ENCODE peak calls at places on chromosomes 1 and 21, in nine cellular contexts. One of them, this sample, is unnamed.

GRCh38 chr1:157154940-157155514 is 16.8 kb upstream of the ETV3 start:
- DNase-seq in COR-L47: no peak
- DNase-seq in stimulated activated CD8-positive, alpha-beta memory T cell treated with anti-CD3 and anti-CD28 coated beads, Interleukin-2, amount 100 ng/mL, for 48 hours: no peak
- DNase-seq in GM13976: no peak
- DNase-seq in cardiac muscle cell: peak
- DNase-seq in GM12864: no peak
- DNase-seq in central memory CD4-positive, alpha-beta T cell: no peak
- DNase-seq in stimulated activated CD4-positive, alpha-beta T cell treated with anti-CD3 and anti-CD28 coated beads, Interleukin-1b, Interleukin-23, amount 100 ng/mL, for 48 hours: no peak
- DNase-seq in posterior vena cava: no peak
- DNase-seq in this sample: no peak

GRCh38 chr1:31674626-31675025 is 29.2 kb downstream of the COL16A1 start:
- DNase-seq in cardiac muscle cell: no peak
- DNase-seq in stimulated activated CD8-positive, alpha-beta memory T cell treated with anti-CD3 and anti-CD28 coated beads, Interleukin-2, amount 100 ng/mL, for 48 hours: no peak
- DNase-seq in central memory CD4-positive, alpha-beta T cell: no peak
- DNase-seq in COR-L47: no peak
- DNase-seq in stimulated activated CD4-positive, alpha-beta T cell treated with anti-CD3 and anti-CD28 coated beads, Interleukin-1b, Interleukin-23, amount 100 ng/mL, for 48 hours: no peak
- DNase-seq in GM13976: no peak
- DNase-seq in GM12864: no peak
- DNase-seq in posterior vena cava: no peak
- DNase-seq in this sample: no peak

GRCh38 chr1:229158317-229159294 is 112.3 kb upstream of the RAB4A start:
- DNase-seq in GM13976: no peak
- DNase-seq in stimulated activated CD8-positive, alpha-beta memory T cell treated with anti-CD3 and anti-CD28 coated beads, Interleukin-2, amount 100 ng/mL, for 48 hours: no peak
- DNase-seq in stimulated activated CD4-positive, alpha-beta T cell treated with anti-CD3 and anti-CD28 coated beads, Interleukin-1b, Interleukin-23, amount 100 ng/mL, for 48 hours: no peak
- DNase-seq in central memory CD4-positive, alpha-beta T cell: no peak
- DNase-seq in GM12864: no peak
- DNase-seq in posterior vena cava: no peak
- DNase-seq in cardiac muscle cell: no peak
- DNase-seq in COR-L47: no peak
- DNase-seq in this sample: no peak

GRCh38 chr1:47460456-47460855 is 22.6 kb downstream of the FOXD2 start:
- DNase-seq in cardiac muscle cell: no peak
- DNase-seq in stimulated activated CD8-positive, alpha-beta memory T cell treated with anti-CD3 and anti-CD28 coated beads, Interleukin-2, amount 100 ng/mL, for 48 hours: no peak
- DNase-seq in COR-L47: no peak
- DNase-seq in stimulated activated CD4-positive, alpha-beta T cell treated with anti-CD3 and anti-CD28 coated beads, Interleukin-1b, Interleukin-23, amount 100 ng/mL, for 48 hours: no peak
- DNase-seq in central memory CD4-positive, alpha-beta T cell: no peak
- DNase-seq in GM13976: no peak
- DNase-seq in posterior vena cava: no peak
- DNase-seq in GM12864: no peak
- DNase-seq in this sample: no peak

GRCh38 chr1:76137746-76138145 is 63.2 kb downstream of the ST6GALNAC3 start:
- DNase-seq in posterior vena cava: no peak
- DNase-seq in central memory CD4-positive, alpha-beta T cell: no peak
- DNase-seq in stimulated activated CD8-positive, alpha-beta memory T cell treated with anti-CD3 and anti-CD28 coated beads, Interleukin-2, amount 100 ng/mL, for 48 hours: no peak
- DNase-seq in COR-L47: no peak
- DNase-seq in GM13976: no peak
- DNase-seq in stimulated activated CD4-positive, alpha-beta T cell treated with anti-CD3 and anti-CD28 coated beads, Interleukin-1b, Interleukin-23, amount 100 ng/mL, for 48 hours: no peak
- DNase-seq in GM12864: no peak
- DNase-seq in cardiac muscle cell: no peak
- DNase-seq in this sample: no peak

GRCh38 chr1:66521736-66522365 is 12.1 kb upstream of the SGIP1 start:
- DNase-seq in GM12864: no peak
- DNase-seq in cardiac muscle cell: no peak
- DNase-seq in central memory CD4-positive, alpha-beta T cell: no peak
- DNase-seq in COR-L47: no peak
- DNase-seq in stimulated activated CD8-positive, alpha-beta memory T cell treated with anti-CD3 and anti-CD28 coated beads, Interleukin-2, amount 100 ng/mL, for 48 hours: no peak
- DNase-seq in GM13976: no peak
- DNase-seq in stimulated activated CD4-positive, alpha-beta T cell treated with anti-CD3 and anti-CD28 coated beads, Interleukin-1b, Interleukin-23, amount 100 ng/mL, for 48 hours: no peak
- DNase-seq in posterior vena cava: no peak
- DNase-seq in this sample: no peak

GRCh38 chr1:41739061-41739955 is 179.4 kb downstream of the HIVEP3 start:
- DNase-seq in stimulated activated CD4-positive, alpha-beta T cell treated with anti-CD3 and anti-CD28 coated beads, Interleukin-1b, Interleukin-23, amount 100 ng/mL, for 48 hours: peak
- DNase-seq in COR-L47: no peak
- DNase-seq in stimulated activated CD8-positive, alpha-beta memory T cell treated with anti-CD3 and anti-CD28 coated beads, Interleukin-2, amount 100 ng/mL, for 48 hours: peak
- DNase-seq in central memory CD4-positive, alpha-beta T cell: peak
- DNase-seq in posterior vena cava: peak
- DNase-seq in GM13976: peak
- DNase-seq in GM12864: no peak
- DNase-seq in cardiac muscle cell: no peak
- DNase-seq in this sample: peak

GRCh38 chr21:27647921-27648320 is 681.0 kb upstream of the ADAMTS5 start:
- DNase-seq in cardiac muscle cell: no peak
- DNase-seq in stimulated activated CD8-positive, alpha-beta memory T cell treated with anti-CD3 and anti-CD28 coated beads, Interleukin-2, amount 100 ng/mL, for 48 hours: no peak
- DNase-seq in GM13976: no peak
- DNase-seq in COR-L47: no peak
- DNase-seq in posterior vena cava: no peak
- DNase-seq in GM12864: no peak
- DNase-seq in central memory CD4-positive, alpha-beta T cell: no peak
- DNase-seq in stimulated activated CD4-positive, alpha-beta T cell treated with anti-CD3 and anti-CD28 coated beads, Interleukin-1b, Interleukin-23, amount 100 ng/mL, for 48 hours: no peak
- DNase-seq in this sample: no peak

GRCh38 chr21:31370893-31371652 is 27.0 kb upstream of the TIAM1 start:
- DNase-seq in posterior vena cava: no peak
- DNase-seq in GM13976: no peak
- DNase-seq in central memory CD4-positive, alpha-beta T cell: no peak
- DNase-seq in stimulated activated CD8-positive, alpha-beta memory T cell treated with anti-CD3 and anti-CD28 coated beads, Interleukin-2, amount 100 ng/mL, for 48 hours: no peak
- DNase-seq in stimulated activated CD4-positive, alpha-beta T cell treated with anti-CD3 and anti-CD28 coated beads, Interleukin-1b, Interleukin-23, amount 100 ng/mL, for 48 hours: no peak
- DNase-seq in COR-L47: no peak
- DNase-seq in GM12864: no peak
- DNase-seq in cardiac muscle cell: no peak
- DNase-seq in this sample: no peak

GRCh38 chr1:215710340-215710971 is 143.4 kb downstream of the KCTD3 start:
- DNase-seq in central memory CD4-positive, alpha-beta T cell: no peak
- DNase-seq in posterior vena cava: no peak
- DNase-seq in stimulated activated CD8-positive, alpha-beta memory T cell treated with anti-CD3 and anti-CD28 coated beads, Interleukin-2, amount 100 ng/mL, for 48 hours: no peak
- DNase-seq in GM13976: peak
- DNase-seq in stimulated activated CD4-positive, alpha-beta T cell treated with anti-CD3 and anti-CD28 coated beads, Interleukin-1b, Interleukin-23, amount 100 ng/mL, for 48 hours: no peak
- DNase-seq in cardiac muscle cell: peak
- DNase-seq in COR-L47: peak
- DNase-seq in GM12864: peak
- DNase-seq in this sample: no peak

GRCh38 chr1:167474191-167474641 is 44.1 kb downstream of the CD247 start:
- DNase-seq in cardiac muscle cell: no peak
- DNase-seq in COR-L47: no peak
- DNase-seq in GM12864: no peak
- DNase-seq in posterior vena cava: no peak
- DNase-seq in GM13976: no peak
- DNase-seq in central memory CD4-positive, alpha-beta T cell: peak
- DNase-seq in stimulated activated CD4-positive, alpha-beta T cell treated with anti-CD3 and anti-CD28 coated beads, Interleukin-1b, Interleukin-23, amount 100 ng/mL, for 48 hours: peak
- DNase-seq in stimulated activated CD8-positive, alpha-beta memory T cell treated with anti-CD3 and anti-CD28 coated beads, Interleukin-2, amount 100 ng/mL, for 48 hours: no peak
- DNase-seq in this sample: peak

GRCh38 chr1:9793291-9793690 is 30.5 kb downstream of the CLSTN1 start:
- DNase-seq in posterior vena cava: no peak
- DNase-seq in COR-L47: no peak
- DNase-seq in stimulated activated CD8-positive, alpha-beta memory T cell treated with anti-CD3 and anti-CD28 coated beads, Interleukin-2, amount 100 ng/mL, for 48 hours: no peak
- DNase-seq in GM13976: no peak
- DNase-seq in cardiac muscle cell: no peak
- DNase-seq in central memory CD4-positive, alpha-beta T cell: no peak
- DNase-seq in GM12864: no peak
- DNase-seq in stimulated activated CD4-positive, alpha-beta T cell treated with anti-CD3 and anti-CD28 coated beads, Interleukin-1b, Interleukin-23, amount 100 ng/mL, for 48 hours: no peak
- DNase-seq in this sample: no peak

GRCh38 chr1:198132060-198132781 is 24.6 kb upstream of the NEK7 start:
- DNase-seq in cardiac muscle cell: no peak
- DNase-seq in stimulated activated CD4-positive, alpha-beta T cell treated with anti-CD3 and anti-CD28 coated beads, Interleukin-1b, Interleukin-23, amount 100 ng/mL, for 48 hours: no peak
- DNase-seq in COR-L47: no peak
- DNase-seq in central memory CD4-positive, alpha-beta T cell: no peak
- DNase-seq in GM12864: peak
- DNase-seq in GM13976: peak
- DNase-seq in posterior vena cava: no peak
- DNase-seq in stimulated activated CD8-positive, alpha-beta memory T cell treated with anti-CD3 and anti-CD28 coated beads, Interleukin-2, amount 100 ng/mL, for 48 hours: no peak
- DNase-seq in this sample: no peak

GRCh38 chr21:37268186-37268503 is 1.0 kb upstream of the VPS26C start:
- DNase-seq in GM12864: no peak
- DNase-seq in cardiac muscle cell: no peak
- DNase-seq in stimulated activated CD4-positive, alpha-beta T cell treated with anti-CD3 and anti-CD28 coated beads, Interleukin-1b, Interleukin-23, amount 100 ng/mL, for 48 hours: no peak
- DNase-seq in stimulated activated CD8-positive, alpha-beta memory T cell treated with anti-CD3 and anti-CD28 coated beads, Interleukin-2, amount 100 ng/mL, for 48 hours: no peak
- DNase-seq in GM13976: no peak
- DNase-seq in central memory CD4-positive, alpha-beta T cell: no peak
- DNase-seq in COR-L47: no peak
- DNase-seq in posterior vena cava: no peak
- DNase-seq in this sample: no peak

GRCh38 chr1:2627746-2628145 is 5.1 kb downstream of the MMEL1 start:
- DNase-seq in central memory CD4-positive, alpha-beta T cell: no peak
- DNase-seq in cardiac muscle cell: no peak
- DNase-seq in GM12864: no peak
- DNase-seq in COR-L47: no peak
- DNase-seq in stimulated activated CD4-positive, alpha-beta T cell treated with anti-CD3 and anti-CD28 coated beads, Interleukin-1b, Interleukin-23, amount 100 ng/mL, for 48 hours: no peak
- DNase-seq in GM13976: no peak
- DNase-seq in posterior vena cava: peak
- DNase-seq in stimulated activated CD8-positive, alpha-beta memory T cell treated with anti-CD3 and anti-CD28 coated beads, Interleukin-2, amount 100 ng/mL, for 48 hours: no peak
- DNase-seq in this sample: no peak

GRCh38 chr1:23836037-23836436 is 10.8 kb upstream of the HMGCL start:
- DNase-seq in stimulated activated CD8-positive, alpha-beta memory T cell treated with anti-CD3 and anti-CD28 coated beads, Interleukin-2, amount 100 ng/mL, for 48 hours: no peak
- DNase-seq in GM12864: no peak
- DNase-seq in COR-L47: no peak
- DNase-seq in GM13976: no peak
- DNase-seq in central memory CD4-positive, alpha-beta T cell: no peak
- DNase-seq in posterior vena cava: no peak
- DNase-seq in cardiac muscle cell: no peak
- DNase-seq in stimulated activated CD4-positive, alpha-beta T cell treated with anti-CD3 and anti-CD28 coated beads, Interleukin-1b, Interleukin-23, amount 100 ng/mL, for 48 hours: no peak
- DNase-seq in this sample: no peak

GRCh38 chr1:160077496-160077895 is 3.8 kb upstream of the KCNJ9 start:
- DNase-seq in central memory CD4-positive, alpha-beta T cell: no peak
- DNase-seq in GM12864: no peak
- DNase-seq in GM13976: no peak
- DNase-seq in stimulated activated CD4-positive, alpha-beta T cell treated with anti-CD3 and anti-CD28 coated beads, Interleukin-1b, Interleukin-23, amount 100 ng/mL, for 48 hours: no peak
- DNase-seq in COR-L47: no peak
- DNase-seq in stimulated activated CD8-positive, alpha-beta memory T cell treated with anti-CD3 and anti-CD28 coated beads, Interleukin-2, amount 100 ng/mL, for 48 hours: no peak
- DNase-seq in posterior vena cava: no peak
- DNase-seq in cardiac muscle cell: no peak
- DNase-seq in this sample: no peak

GRCh38 chr1:228174482-228175315 is 9.1 kb downstream of the IBA57 start:
- DNase-seq in GM12864: no peak
- DNase-seq in stimulated activated CD8-positive, alpha-beta memory T cell treated with anti-CD3 and anti-CD28 coated beads, Interleukin-2, amount 100 ng/mL, for 48 hours: no peak
- DNase-seq in cardiac muscle cell: no peak
- DNase-seq in posterior vena cava: peak
- DNase-seq in GM13976: peak
- DNase-seq in stimulated activated CD4-positive, alpha-beta T cell treated with anti-CD3 and anti-CD28 coated beads, Interleukin-1b, Interleukin-23, amount 100 ng/mL, for 48 hours: peak
- DNase-seq in central memory CD4-positive, alpha-beta T cell: no peak
- DNase-seq in COR-L47: no peak
- DNase-seq in this sample: no peak

GRCh38 chr1:229582715-229583114 is 24.2 kb upstream of the ABCB10 start:
- DNase-seq in cardiac muscle cell: no peak
- DNase-seq in stimulated activated CD4-positive, alpha-beta T cell treated with anti-CD3 and anti-CD28 coated beads, Interleukin-1b, Interleukin-23, amount 100 ng/mL, for 48 hours: no peak
- DNase-seq in GM12864: no peak
- DNase-seq in GM13976: no peak
- DNase-seq in posterior vena cava: no peak
- DNase-seq in stimulated activated CD8-positive, alpha-beta memory T cell treated with anti-CD3 and anti-CD28 coated beads, Interleukin-2, amount 100 ng/mL, for 48 hours: no peak
- DNase-seq in COR-L47: no peak
- DNase-seq in central memory CD4-positive, alpha-beta T cell: no peak
- DNase-seq in this sample: no peak

GRCh38 chr1:156510709-156511108 is 10.1 kb upstream of the MEF2D start:
- DNase-seq in GM12864: no peak
- DNase-seq in GM13976: no peak
- DNase-seq in posterior vena cava: peak
- DNase-seq in stimulated activated CD8-positive, alpha-beta memory T cell treated with anti-CD3 and anti-CD28 coated beads, Interleukin-2, amount 100 ng/mL, for 48 hours: no peak
- DNase-seq in central memory CD4-positive, alpha-beta T cell: no peak
- DNase-seq in stimulated activated CD4-positive, alpha-beta T cell treated with anti-CD3 and anti-CD28 coated beads, Interleukin-1b, Interleukin-23, amount 100 ng/mL, for 48 hours: no peak
- DNase-seq in cardiac muscle cell: no peak
- DNase-seq in COR-L47: no peak
- DNase-seq in this sample: no peak

GRCh38 chr1:92577251-92577895 is 90.6 kb upstream of the GFI1 start:
- DNase-seq in GM13976: no peak
- DNase-seq in posterior vena cava: no peak
- DNase-seq in central memory CD4-positive, alpha-beta T cell: no peak
- DNase-seq in stimulated activated CD4-positive, alpha-beta T cell treated with anti-CD3 and anti-CD28 coated beads, Interleukin-1b, Interleukin-23, amount 100 ng/mL, for 48 hours: no peak
- DNase-seq in cardiac muscle cell: no peak
- DNase-seq in COR-L47: no peak
- DNase-seq in stimulated activated CD8-positive, alpha-beta memory T cell treated with anti-CD3 and anti-CD28 coated beads, Interleukin-2, amount 100 ng/mL, for 48 hours: no peak
- DNase-seq in GM12864: no peak
- DNase-seq in this sample: no peak

GRCh38 chr1:96076589-96076988 is 645.0 kb upstream of the PTBP2 start:
- DNase-seq in stimulated activated CD8-positive, alpha-beta memory T cell treated with anti-CD3 and anti-CD28 coated beads, Interleukin-2, amount 100 ng/mL, for 48 hours: no peak
- DNase-seq in GM13976: no peak
- DNase-seq in central memory CD4-positive, alpha-beta T cell: no peak
- DNase-seq in COR-L47: no peak
- DNase-seq in GM12864: no peak
- DNase-seq in posterior vena cava: no peak
- DNase-seq in stimulated activated CD4-positive, alpha-beta T cell treated with anti-CD3 and anti-CD28 coated beads, Interleukin-1b, Interleukin-23, amount 100 ng/mL, for 48 hours: no peak
- DNase-seq in cardiac muscle cell: no peak
- DNase-seq in this sample: no peak

GRCh38 chr1:82269466-82269865 is 468.7 kb downstream of the ADGRL2 start:
- DNase-seq in cardiac muscle cell: no peak
- DNase-seq in stimulated activated CD4-positive, alpha-beta T cell treated with anti-CD3 and anti-CD28 coated beads, Interleukin-1b, Interleukin-23, amount 100 ng/mL, for 48 hours: no peak
- DNase-seq in GM13976: no peak
- DNase-seq in stimulated activated CD8-positive, alpha-beta memory T cell treated with anti-CD3 and anti-CD28 coated beads, Interleukin-2, amount 100 ng/mL, for 48 hours: no peak
- DNase-seq in COR-L47: no peak
- DNase-seq in central memory CD4-positive, alpha-beta T cell: no peak
- DNase-seq in posterior vena cava: no peak
- DNase-seq in GM12864: no peak
- DNase-seq in this sample: no peak

GRCh38 chr1:9145021-9145668 is 16.2 kb upstream of the GPR157 start:
- DNase-seq in stimulated activated CD4-positive, alpha-beta T cell treated with anti-CD3 and anti-CD28 coated beads, Interleukin-1b, Interleukin-23, amount 100 ng/mL, for 48 hours: peak
- DNase-seq in cardiac muscle cell: no peak
- DNase-seq in GM12864: no peak
- DNase-seq in central memory CD4-positive, alpha-beta T cell: no peak
- DNase-seq in stimulated activated CD8-positive, alpha-beta memory T cell treated with anti-CD3 and anti-CD28 coated beads, Interleukin-2, amount 100 ng/mL, for 48 hours: no peak
- DNase-seq in posterior vena cava: peak
- DNase-seq in GM13976: peak
- DNase-seq in COR-L47: no peak
- DNase-seq in this sample: no peak